ENCODE peak calls at places on chromosomes 13 and 19, in seven cellular contexts. F is CD8-positive, alpha-beta memory T cell; I is CD8-positive, alpha-beta T cell; R is T-helper 2 cell; M is fibroblast of the aortic adventitia; S is cardiac muscle cell; W is kidney tubule cell. N is an unnamed sample.

GRCh38 chr19:29823581-29824330 is 12.0 kb downstream of the CCNE1 start:
- DNase-seq in R (no peak), W (no peak), I (no peak), S (no peak), M (no peak), F (no peak), N (no peak)

GRCh38 chr19:42242071-42242511 is 311 bp downstream of the GSK3A start:
- DNase-seq in W (peak), F (no peak), R (no peak), M (no peak), S (peak), I (peak), N (no peak)

GRCh38 chr19:35468637-35469036 is 20.6 kb downstream of the FFAR2 start:
- DNase-seq in S (peak), W (peak), R (peak), F (peak), M (peak), I (peak), N (peak)

GRCh38 chr19:7427944-7428343 is 60.9 kb downstream of the PEX11G start:
- DNase-seq in W (no peak), R (no peak), I (no peak), F (no peak), M (peak), S (no peak), N (no peak)

GRCh38 chr13:102707465-102707864 is 12.6 kb upstream of the METTL21C start:
- DNase-seq in W (peak), S (peak), R (no peak), I (no peak), M (peak), F (no peak), N (no peak)

GRCh38 chr19:3279306-3279705 is 54.8 kb downstream of the CELF5 start:
- DNase-seq in I (no peak), S (no peak), F (no peak), R (no peak), W (no peak), M (no peak), N (no peak)

GRCh38 chr13:106377341-106377740 is 158.1 kb downstream of the EFNB2 start:
- DNase-seq in M (no peak), F (no peak), R (no peak), S (no peak), I (no peak), W (no peak), N (no peak)

GRCh38 chr13:40518481-40518882 is 148.0 kb downstream of the FOXO1 start:
- DNase-seq in W (peak), S (no peak), F (peak), M (no peak), I (peak), R (peak), N (no peak)

GRCh38 chr13:78976696-78977095 is 317.7 kb upstream of the OBI1 start:
- DNase-seq in R (no peak), F (no peak), S (no peak), W (no peak), I (no peak), M (no peak), N (no peak)

GRCh38 chr13:95882121-95882520 is 171.1 kb downstream of the UGGT2 start:
- DNase-seq in F (no peak), M (no peak), R (no peak), S (no peak), W (no peak), I (no peak), N (no peak)

GRCh38 chr13:41492432-41493267 is 35.3 kb downstream of the RGCC start:
- DNase-seq in W (no peak), S (no peak), M (no peak), I (peak), R (peak), F (peak), N (peak)